ENCODE peak calls at places on chromosomes 12 and 14, in four cellular contexts. U, P, H and W are unnamed samples.
A peak's percentile ranks its signal among the peaks of the same experiment; 100 is the strongest.

GRCh38 chr12:80622271-80622670 is 85.2 kb upstream of the MYF6 start:
- DNase-seq in U (peak; percentile 34), P (no peak), H (no peak), W (no peak)

GRCh38 chr12:81297606-81298005 is 219.7 kb downstream of the ACSS3 start:
- DNase-seq in U (no peak), P (no peak), H (no peak), W (no peak)

GRCh38 chr12:78269620-78270019 is 438.9 kb downstream of the NAV3 start:
- DNase-seq in U (no peak), P (no peak), H (no peak), W (no peak)

GRCh38 chr12:85632390-85632789 is 203.8 kb downstream of the RASSF9 start:
- DNase-seq in U (no peak), P (no peak), H (no peak), W (no peak)

GRCh38 chr14:31243860-31244259 is 36.3 kb upstream of the HECTD1 start:
- DNase-seq in U (no peak), P (no peak), H (no peak), W (no peak)

GRCh38 chr14:21796912-21797311 is 123.3 kb upstream of the OR4E1 start:
- DNase-seq in U (no peak), P (no peak), H (no peak), W (no peak)

GRCh38 chr14:36807727-36808126 is 146.1 kb downstream of the PAX9 start:
- DNase-seq in U (no peak), P (no peak), H (no peak), W (no peak)

GRCh38 chr14:71498151-71498734 is 434.0 kb upstream of the RGS6 start:
- DNase-seq in U (peak; percentile 55), P (no peak), H (no peak), W (no peak)

GRCh38 chr12:76047742-76048141 is 16.2 kb upstream of the PHLDA1 start:
- DNase-seq in U (no peak), P (no peak), H (no peak), W (no peak)

GRCh38 chr14:70706177-70706576 is 64.5 kb downstream of the TTC9 start:
- DNase-seq in U (no peak), P (no peak), H (no peak), W (no peak)

GRCh38 chr12:102874819-102875218 is 42.2 kb downstream of the PAH start:
- DNase-seq in U (no peak), P (no peak), H (no peak), W (no peak)

GRCh38 chr12:127987199-127987901 is 279.6 kb upstream of the TMEM132C start:
- DNase-seq in U (peak; percentile 66), P (no peak), H (peak; percentile 82), W (peak; percentile 19)

GRCh38 chr12:119398190-119398589 is 63.7 kb downstream of the CCDC60 start:
- DNase-seq in U (no peak), P (no peak), H (no peak), W (no peak)

GRCh38 chr14:93981316-93981715 is 4.9 kb upstream of the ASB2 start:
- DNase-seq in U (no peak), P (no peak), H (no peak), W (no peak)

GRCh38 chr12:92859650-92860386 is 69.3 kb downstream of the EEA1 start:
- DNase-seq in U (no peak), P (no peak), H (no peak), W (peak; percentile 15)

GRCh38 chr12:117361312-117361670 is at the start of gene NOS1:
- DNase-seq in U (no peak), P (no peak), H (no peak), W (no peak)

GRCh38 chr14:20631023-20631820 is 10.3 kb downstream of the OR6S1 start:
- DNase-seq in U (peak; percentile 58), P (peak; percentile 33), H (peak; percentile 6), W (peak; percentile 74)

GRCh38 chr14:68518910-68519686 is 273.8 kb downstream of the ZFP36L1 start:
- DNase-seq in U (no peak), P (no peak), H (no peak), W (peak; percentile 58)

GRCh38 chr12:104971276-104971675 is 13.2 kb upstream of the SLC41A2 start:
- DNase-seq in U (no peak), P (no peak), H (no peak), W (no peak)

GRCh38 chr14:63214417-63215196 is 10.4 kb downstream of the RHOJ start:
- DNase-seq in U (no peak), P (no peak), H (no peak), W (no peak)

GRCh38 chr14:103056322-103057027 is 874 bp downstream of the CDC42BPB start:
- DNase-seq in U (peak; percentile 73), P (no peak), H (no peak), W (peak; percentile 92)

GRCh38 chr12:26938660-26939185 is 453 bp downstream of the FGFR1OP2 start:
- DNase-seq in U (no peak), P (no peak), H (peak; percentile 63), W (no peak)

GRCh38 chr12:69682136-69682755 is 16.9 kb downstream of the BEST3 start:
- DNase-seq in U (no peak), P (no peak), H (no peak), W (no peak)

GRCh38 chr14:90599748-90600507 is 203.1 kb downstream of the CALM1 start:
- DNase-seq in U (peak; percentile 24), P (peak; percentile 47), H (no peak), W (peak; percentile 30)